ENCODE peak calls at places on chromosomes 11 and 22, in four cellular contexts. L, I, E and U are unnamed samples.
A peak's percentile ranks its signal among the peaks of the same experiment; 100 is the strongest.

GRCh38 chr22:20869234-20869633 is 10.4 kb downstream of the SNAP29 start:
- DNase-seq in E (no peak), L (no peak), I (no peak), U (no peak)

GRCh38 chr11:235180-235997 is 753 bp downstream of the SIRT3 start:
- DNase-seq in I (peak; percentile 57), E (no peak), L (peak; percentile 32), U (no peak)

GRCh38 chr11:35142481-35143207 is 3.7 kb downstream of the CD44 start:
- DNase-seq in E (no peak), L (peak; percentile 82), I (peak; percentile 83), U (peak; percentile 87)

GRCh38 chr11:118634435-118635236 is 27.2 kb downstream of the PHLDB1 start:
- DNase-seq in E (no peak), I (no peak), L (peak; percentile 55), U (peak; percentile 44)

GRCh38 chr11:18527512-18527911 is 770 bp upstream of the TSG101 start:
- DNase-seq in E (no peak), I (no peak), L (peak; percentile 43), U (peak; percentile 18)

GRCh38 chr22:49087716-49088660 is 739.7 kb downstream of the BRD1 start:
- DNase-seq in L (no peak), E (no peak), I (no peak), U (no peak)

GRCh38 chr11:83864412-83865057 is 578.4 kb upstream of the CCDC90B start:
- DNase-seq in L (no peak), E (no peak), I (no peak), U (no peak)

GRCh38 chr11:14124345-14124744 is 161.8 kb downstream of the SPON1 start:
- DNase-seq in I (no peak), L (no peak), E (no peak), U (no peak)

GRCh38 chr11:121551463-121551862 is 98.7 kb upstream of the SORL1-AS1 start:
- DNase-seq in L (no peak), E (no peak), I (no peak), U (no peak)

GRCh38 chr11:2549080-2549479 is 104.3 kb downstream of the KCNQ1 start:
- DNase-seq in E (no peak), L (no peak), I (peak; percentile 53), U (no peak)